ENCODE peak calls at places on chromosome 4, in four cellular contexts. C is uterus, N is prostate gland, Z is endodermal cell. E is an unnamed sample.

GRCh38 chr4:185512516-185512915 is 22.8 kb downstream of the PDLIM3 start:
- DNase-seq in C (no peak), N (no peak), Z (no peak), E (no peak)

GRCh38 chr4:64781737-64782326 is 372.6 kb upstream of the TECRL start:
- DNase-seq in C (no peak), N (no peak), Z (no peak), E (no peak)

GRCh38 chr4:37758226-37758625 is 68.3 kb upstream of the PGM2 start:
- DNase-seq in C (peak; percentile 43), N (no peak), Z (no peak), E (peak; percentile 68)

GRCh38 chr4:173199553-173199952 is 30.9 kb downstream of the GALNT7 start:
- DNase-seq in C (no peak), N (no peak), Z (no peak), E (no peak)

GRCh38 chr4:88985088-88985779 is 71.8 kb downstream of the FAM13A start:
- DNase-seq in C (no peak), N (no peak), Z (no peak), E (no peak)

GRCh38 chr4:2361366-2362285 is 56.8 kb downstream of the ZFYVE28 start:
- DNase-seq in C (no peak), N (no peak), Z (peak; percentile 57), E (no peak)

GRCh38 chr4:42281324-42282020 is 115.8 kb upstream of the SHISA3 start:
- DNase-seq in C (no peak), N (no peak), Z (no peak), E (no peak)

GRCh38 chr4:6236816-6237390 is 32.7 kb upstream of the WFS1 start:
- DNase-seq in C (no peak), N (no peak), Z (peak; percentile 26), E (no peak)

GRCh38 chr4:36208884-36209473 is 35.3 kb downstream of the ARAP2 start:
- DNase-seq in C (no peak), N (no peak), Z (no peak), E (no peak)

GRCh38 chr4:177220376-177220775 is 89.3 kb upstream of the NEIL3 start:
- DNase-seq in C (no peak), N (no peak), Z (no peak), E (no peak)

GRCh38 chr4:67483868-67484602 is 61.3 kb downstream of the CENPC start:
- DNase-seq in C (no peak), N (no peak), Z (peak; percentile 79), E (no peak)
- H3K36me3 ChIP-seq in C (no peaks in the 10 kb centered on the region), N (no peaks in the 10 kb centered on the region), Z (peaks cover 50% of the 10 kb centered on the region), E (peaks cover 8% of the 10 kb centered on the region)

GRCh38 chr4:1317177-1318045 is 27.7 kb downstream of the MAEA start:
- DNase-seq in C (no peak), N (no peak), Z (no peak), E (no peak)
- H3K36me3 ChIP-seq in C (no peaks in the 10 kb centered on the region), N (peaks cover 9% of the 10 kb centered on the region), Z (peaks cover 70% of the 10 kb centered on the region), E (peaks cover 33% of the 10 kb centered on the region)

GRCh38 chr4:126455865-126456264 is 1141.1 kb downstream of the FAT4 start:
- DNase-seq in C (no peak), N (no peak), Z (no peak), E (no peak)
- H3K36me3 ChIP-seq in C (no peaks in the 10 kb centered on the region), N (no peaks in the 10 kb centered on the region), Z (no peaks in the 10 kb centered on the region), E (no peaks in the 10 kb centered on the region)

GRCh38 chr4:153603835-153604234 is 80.2 kb upstream of the TLR2 start:
- DNase-seq in C (no peak), N (no peak), Z (no peak), E (no peak)
- H3K36me3 ChIP-seq in C (no peaks in the 10 kb centered on the region), N (no peaks in the 10 kb centered on the region), Z (peaks cover 10% of the 10 kb centered on the region), E (peaks cover 24% of the 10 kb centered on the region)